ENCODE peak calls at places on chromosomes 6 and 20, in ten cellular contexts. E is SJSA1, M is body of pancreas, B is heart right ventricle, Z is keratinocyte, K is mesendoderm, P is uterus, A is psoas muscle, T is heart left ventricle, J is pancreas. Q is an unnamed sample. For H3K27me3, the result is how much of the 10 kb centered on the place peaks cover.

GRCh38 chr20:49447946-49448809 is 34.3 kb downstream of the KCNB1 start:
- DNase-seq in B (no peak), T (no peak), P (peak), K (peak), Z (no peak), J (no peak), A (peak), M (no peak), E (no peak), Q (no peak)

GRCh38 chr6:41284726-41285125 is 1.8 kb downstream of the TREM1 start:
- DNase-seq in B (no peak), M (no peak), T (no peak), A (no peak), P (no peak), Z (no peak), J (no peak), K (peak), E (no peak), Q (no peak)

GRCh38 chr6:131172237-131172636 is 37.0 kb downstream of the AKAP7 start:
- DNase-seq in J (no peak), K (no peak), P (no peak), E (no peak), A (no peak), T (no peak), B (no peak), M (no peak), Z (no peak), Q (no peak)

GRCh38 chr6:36642913-36643817 is 35.3 kb upstream of the CDKN1A start:
- DNase-seq in A (peak), T (peak), Z (no peak), P (peak), B (peak), M (peak), J (peak), K (no peak), E (peak), Q (peak)

GRCh38 chr6:107320126-107320525 is 139.2 kb downstream of the PDSS2 start:
- DNase-seq in E (no peak), J (no peak), M (no peak), B (no peak), K (no peak), Z (no peak), P (no peak), A (no peak), T (no peak), Q (no peak)

GRCh38 chr6:57109905-57110304 is 19.9 kb downstream of the ZNF451 start:
- DNase-seq in E (no peak), T (no peak), B (no peak), P (no peak), J (no peak), K (no peak), M (no peak), Z (no peak), A (no peak), Q (peak)

GRCh38 chr6:14746139-14746837 is 499.6 kb upstream of the JARID2 start:
- DNase-seq in J (no peak), K (no peak), Z (no peak), A (no peak), B (no peak), M (no peak), T (no peak), E (no peak), P (no peak), Q (no peak)

GRCh38 chr20:41119593-41120561 is 17.5 kb upstream of the PLCG1 start:
- DNase-seq in E (no peak), Z (no peak), P (no peak), B (no peak), A (no peak), K (no peak), M (no peak), T (no peak), J (no peak), Q (no peak)

GRCh38 chr6:21227486-21227885 is 366.1 kb upstream of the SOX4 start:
- DNase-seq in B (no peak), T (no peak), P (no peak), A (no peak), J (no peak), E (no peak), M (no peak), K (no peak), Z (peak), Q (no peak)

GRCh38 chr20:44736170-44737021 is 9.3 kb upstream of the KCNK15 start:
- DNase-seq in P (peak), M (peak), E (no peak), K (peak), A (no peak), J (no peak), T (peak), Z (no peak), B (peak), Q (no peak)
- H3K27ac ChIP-seq in P (no peak), M (no peak), E (no peak), K (no peak), A (peak), J (no peak), T (no peak), Z (no peak), B (no peak), Q (no peak)

GRCh38 chr20:63090682-63091571 is 84.2 kb upstream of the BHLHE23 start:
- DNase-seq in B (no peak), K (no peak), A (no peak), M (peak), Z (no peak), J (peak), T (peak), E (no peak), P (peak), Q (no peak)
- H3K27me3 ChIP-seq in B (half or more), K (under half), A (half or more), M (under half), Z (under half), J (under half), T (under half), E (half or more), P (under half), Q (under half)

GRCh38 chr6:5103250-5103649 is 18.1 kb downstream of the PPP1R3G start:
- DNase-seq in T (no peak), E (no peak), J (no peak), A (no peak), M (no peak), P (no peak), B (no peak), K (no peak), Z (no peak), Q (no peak)
- H3K27ac ChIP-seq in T (no peak), E (no peak), J (no peak), A (no peak), M (no peak), P (no peak), B (no peak), K (no peak), Z (no peak), Q (no peak)

DNA sequence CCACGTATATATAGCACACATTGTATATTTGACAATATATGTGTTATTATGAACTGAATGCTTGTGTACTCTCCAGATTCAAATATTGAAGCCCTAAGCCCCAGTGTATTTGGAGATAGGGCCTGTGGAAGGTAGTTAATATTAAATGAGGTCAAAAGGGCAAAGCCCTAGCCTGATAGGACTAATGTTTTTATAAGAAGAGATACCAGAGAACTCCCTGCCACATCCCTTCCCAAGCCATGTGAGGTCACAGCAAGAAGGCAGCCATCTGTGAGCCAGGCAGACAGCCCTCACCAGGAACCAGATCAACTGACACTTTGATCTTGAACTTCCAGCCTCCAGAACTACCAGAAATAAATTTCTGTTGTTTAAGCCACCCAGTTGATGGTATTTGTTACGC is 36.4 kb upstream of the FBXL4 start:
- DNase-seq in J (no peak), Z (no peak), P (no peak), M (no peak), B (no peak), K (peak), E (no peak), A (no peak), T (no peak), Q (no peak)
- H3K27me3 ChIP-seq in J (under half), Z (under half), P (under half), M (under half), B (under half), K (under half), E (under half), A (under half), T (under half), Q (under half)

GRCh38 chr6:53295176-53295575 is 53.6 kb downstream of the ELOVL5 start:
- DNase-seq in T (no peak), K (no peak), A (no peak), E (no peak), J (no peak), P (no peak), M (no peak), Z (no peak), B (no peak), Q (no peak)

GRCh38 chr6:53293691-53294090 is 55.1 kb downstream of the ELOVL5 start:
- DNase-seq in T (no peak), K (no peak), J (no peak), P (no peak), A (no peak), E (no peak), M (no peak), Z (no peak), B (no peak), Q (no peak)

GRCh38 chr6:53297004-53297403 is 51.7 kb downstream of the ELOVL5 start:
- DNase-seq in M (no peak), E (no peak), K (no peak), J (no peak), A (no peak), Z (no peak), T (no peak), B (no peak), P (no peak), Q (no peak)

GRCh38 chr6:53294095-53294494 is 54.7 kb downstream of the ELOVL5 start:
- DNase-seq in P (no peak), K (peak), T (no peak), B (no peak), A (no peak), Z (no peak), E (no peak), J (no peak), M (no peak), Q (no peak)

DNA sequence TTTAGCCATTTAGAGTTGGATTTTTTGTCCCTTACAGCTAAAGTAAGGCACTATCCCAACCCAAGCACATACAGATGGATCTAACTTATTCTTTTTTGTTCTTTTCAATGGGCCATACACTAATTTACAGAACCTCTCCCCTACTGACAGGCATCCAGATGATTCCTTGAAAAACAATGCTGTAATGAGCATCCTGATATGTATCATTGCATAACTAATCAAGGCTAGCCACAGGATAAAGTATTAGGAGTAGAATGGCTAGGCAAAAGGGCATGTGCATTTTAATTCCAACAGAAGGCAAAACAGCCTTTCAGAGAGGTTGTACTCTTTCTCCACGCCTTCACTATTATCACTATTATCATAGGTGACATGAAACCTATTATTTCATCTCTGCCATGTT is 54.1 kb downstream of the ELOVL5 start:
- DNase-seq in A (no peak), P (no peak), K (no peak), M (no peak), E (no peak), Z (no peak), T (no peak), B (no peak), J (no peak), Q (no peak)
- H3K27ac ChIP-seq in A (no peak), P (no peak), K (no peak), M (no peak), E (no peak), Z (no peak), T (no peak), B (no peak), J (no peak), Q (no peak)